ENCODE peak calls at places on chromosome 17, in four cellular contexts. One of them, this sample, is unnamed.

GRCh38 chr17:34542700-34543336 is 36.6 kb upstream of the TMEM132E start:
- DNase-seq in stomach: peak
- DNase-seq in body of pancreas: peak
- DNase-seq in transverse colon: peak
- DNase-seq in this sample: peak

GRCh38 chr17:66507103-66507923 is 204.9 kb downstream of the PRKCA start:
- DNase-seq in stomach: no peak
- DNase-seq in body of pancreas: peak
- DNase-seq in transverse colon: no peak
- DNase-seq in this sample: peak

GRCh38 chr17:14760719-14761425 is 460.0 kb downstream of the HS3ST3B1 start:
- DNase-seq in stomach: no peak
- DNase-seq in body of pancreas: no peak
- DNase-seq in transverse colon: no peak
- DNase-seq in this sample: no peak

GRCh38 chr17:49494937-49495841 is at the start of gene NGFR:
- DNase-seq in stomach: no peak
- DNase-seq in body of pancreas: no peak
- DNase-seq in transverse colon: peak
- DNase-seq in this sample: peak

GRCh38 chr17:72342582-72343527 is 222.0 kb downstream of the SOX9 start:
- DNase-seq in stomach: no peak
- DNase-seq in body of pancreas: no peak
- DNase-seq in transverse colon: no peak
- DNase-seq in this sample: no peak

GRCh38 chr17:57874434-57875108 is 24.7 kb upstream of the MRPS23 start:
- DNase-seq in stomach: no peak
- DNase-seq in body of pancreas: no peak
- DNase-seq in transverse colon: peak
- DNase-seq in this sample: no peak

GRCh38 chr17:60393840-60394529 is 2.1 kb upstream of the USP32 start:
- DNase-seq in stomach: no peak
- DNase-seq in body of pancreas: no peak
- DNase-seq in transverse colon: no peak
- DNase-seq in this sample: no peak

GRCh38 chr17:28225271-28225670 is 93.7 kb upstream of the TMEM97 start:
- DNase-seq in stomach: no peak
- DNase-seq in body of pancreas: no peak
- DNase-seq in transverse colon: no peak
- DNase-seq in this sample: no peak

GRCh38 chr17:81253358-81254131 is 14.4 kb downstream of the NDUFAF8 start:
- DNase-seq in stomach: peak
- DNase-seq in body of pancreas: peak
- DNase-seq in transverse colon: peak
- DNase-seq in this sample: peak

GRCh38 chr17:35742896-35743477 is 10.1 kb downstream of the GAS2L2 start:
- DNase-seq in stomach: no peak
- DNase-seq in body of pancreas: no peak
- DNase-seq in transverse colon: no peak
- DNase-seq in this sample: no peak

GRCh38 chr17:80751070-80751459 is 206.4 kb downstream of the RPTOR start:
- DNase-seq in stomach: no peak
- DNase-seq in body of pancreas: no peak
- DNase-seq in transverse colon: no peak
- DNase-seq in this sample: no peak

GRCh38 chr17:42683407-42684031 is 1.2 kb downstream of the CNTNAP1 start:
- DNase-seq in stomach: peak
- DNase-seq in body of pancreas: no peak
- DNase-seq in transverse colon: peak
- DNase-seq in this sample: no peak

GRCh38 chr17:8836821-8837426 is 30.6 kb downstream of the PIK3R6 start:
- DNase-seq in stomach: no peak
- DNase-seq in body of pancreas: no peak
- DNase-seq in transverse colon: no peak
- DNase-seq in this sample: no peak

GRCh38 chr17:67867591-67867990 is 42.3 kb downstream of the BPTF start:
- DNase-seq in stomach: no peak
- DNase-seq in body of pancreas: no peak
- DNase-seq in transverse colon: no peak
- DNase-seq in this sample: no peak

GRCh38 chr17:68431661-68432071 is 25.6 kb downstream of the WIPI1 start:
- DNase-seq in stomach: no peak
- DNase-seq in body of pancreas: no peak
- DNase-seq in transverse colon: no peak
- DNase-seq in this sample: peak

GRCh38 chr17:53061446-53061845 is 761.3 kb upstream of the KIF2B start:
- DNase-seq in stomach: no peak
- DNase-seq in body of pancreas: no peak
- DNase-seq in transverse colon: no peak
- DNase-seq in this sample: no peak

GRCh38 chr17:57234252-57235092 is 21.9 kb upstream of the MSI2 start:
- DNase-seq in stomach: no peak
- DNase-seq in body of pancreas: no peak
- DNase-seq in transverse colon: no peak
- DNase-seq in this sample: no peak

GRCh38 chr17:17675925-17676534 is 5.2 kb upstream of the RAI1 start:
- DNase-seq in stomach: no peak
- DNase-seq in body of pancreas: no peak
- DNase-seq in transverse colon: no peak
- DNase-seq in this sample: no peak

GRCh38 chr17:67359960-67360817 is 6.2 kb downstream of the PSMD12 start:
- DNase-seq in stomach: no peak
- DNase-seq in body of pancreas: no peak
- DNase-seq in transverse colon: no peak
- DNase-seq in this sample: peak

GRCh38 chr17:70006159-70006558 is 68.9 kb upstream of the KCNJ16 start:
- DNase-seq in stomach: no peak
- DNase-seq in body of pancreas: no peak
- DNase-seq in transverse colon: no peak
- DNase-seq in this sample: no peak

GRCh38 chr17:68036304-68037147 is 991 bp downstream of the KPNA2 start:
- DNase-seq in stomach: no peak
- DNase-seq in body of pancreas: no peak
- DNase-seq in transverse colon: no peak
- DNase-seq in this sample: no peak

GRCh38 chr17:32854177-32854576 is 22.7 kb downstream of the MYO1D start:
- DNase-seq in stomach: no peak
- DNase-seq in body of pancreas: no peak
- DNase-seq in transverse colon: no peak
- DNase-seq in this sample: no peak

GRCh38 chr17:41812176-41813038 is at the start of gene FKBP10:
- DNase-seq in stomach: peak
- DNase-seq in body of pancreas: peak
- DNase-seq in transverse colon: peak
- DNase-seq in this sample: peak

GRCh38 chr17:16419929-16420271 is 4.5 kb downstream of the TRPV2 start:
- DNase-seq in stomach: no peak
- DNase-seq in body of pancreas: no peak
- DNase-seq in transverse colon: no peak
- DNase-seq in this sample: peak

GRCh38 chr17:45145035-45145389 is 3.3 kb upstream of the HEXIM1 start:
- DNase-seq in stomach: no peak
- DNase-seq in body of pancreas: no peak
- DNase-seq in transverse colon: no peak
- DNase-seq in this sample: peak

GRCh38 chr17:45143767-45144198 is 4.5 kb upstream of the HEXIM1 start:
- DNase-seq in stomach: peak
- DNase-seq in body of pancreas: peak
- DNase-seq in transverse colon: peak
- DNase-seq in this sample: peak

GRCh38 chr17:45146166-45146565 is 2.1 kb upstream of the HEXIM1 start:
- DNase-seq in stomach: no peak
- DNase-seq in body of pancreas: no peak
- DNase-seq in transverse colon: no peak
- DNase-seq in this sample: no peak

GRCh38 chr17:45143101-45143670 is 5.1 kb upstream of the HEXIM1 start:
- DNase-seq in stomach: no peak
- DNase-seq in body of pancreas: no peak
- DNase-seq in transverse colon: no peak
- DNase-seq in this sample: no peak

GRCh38 chr17:45144199-45145034 is 3.9 kb upstream of the HEXIM1 start:
- DNase-seq in stomach: peak
- DNase-seq in body of pancreas: no peak
- DNase-seq in transverse colon: peak
- DNase-seq in this sample: peak
- TF ChIP-seq POLR2A in stomach: no peak
- TF ChIP-seq POLR2A in body of pancreas: no peak
- TF ChIP-seq POLR2A in transverse colon: peak
- TF ChIP-seq POLR2A in this sample: no peak

GRCh38 chr17:63697341-63698286 is 2.3 kb downstream of the LIMD2 start:
- DNase-seq in stomach: peak
- DNase-seq in body of pancreas: peak
- DNase-seq in transverse colon: peak
- DNase-seq in this sample: peak
- TF ChIP-seq POLR2A in stomach: no peak
- TF ChIP-seq POLR2A in body of pancreas: no peak
- TF ChIP-seq POLR2A in transverse colon: peak
- TF ChIP-seq POLR2A in this sample: no peak

GRCh38 chr17:76715462-76715830 is 4.7 kb upstream of the MXRA7 start:
- DNase-seq in stomach: no peak
- DNase-seq in body of pancreas: no peak
- DNase-seq in transverse colon: no peak
- DNase-seq in this sample: no peak

GRCh38 chr17:76716834-76717205 is 6.1 kb upstream of the MXRA7 start:
- DNase-seq in stomach: no peak
- DNase-seq in body of pancreas: no peak
- DNase-seq in transverse colon: no peak
- DNase-seq in this sample: no peak

GRCh38 chr17:76714822-76715461 is 4.2 kb upstream of the MXRA7 start:
- DNase-seq in stomach: peak
- DNase-seq in body of pancreas: peak
- DNase-seq in transverse colon: peak
- DNase-seq in this sample: peak

GRCh38 chr17:76714336-76714735 is 3.6 kb upstream of the MXRA7 start:
- DNase-seq in stomach: no peak
- DNase-seq in body of pancreas: no peak
- DNase-seq in transverse colon: no peak
- DNase-seq in this sample: no peak

GRCh38 chr17:76716146-76716833 is 5.5 kb upstream of the MXRA7 start:
- DNase-seq in stomach: peak
- DNase-seq in body of pancreas: no peak
- DNase-seq in transverse colon: no peak
- DNase-seq in this sample: peak
- TF ChIP-seq POLR2A in stomach: no peak
- TF ChIP-seq POLR2A in body of pancreas: no peak
- TF ChIP-seq POLR2A in transverse colon: no peak
- TF ChIP-seq POLR2A in this sample: peak

DNA sequence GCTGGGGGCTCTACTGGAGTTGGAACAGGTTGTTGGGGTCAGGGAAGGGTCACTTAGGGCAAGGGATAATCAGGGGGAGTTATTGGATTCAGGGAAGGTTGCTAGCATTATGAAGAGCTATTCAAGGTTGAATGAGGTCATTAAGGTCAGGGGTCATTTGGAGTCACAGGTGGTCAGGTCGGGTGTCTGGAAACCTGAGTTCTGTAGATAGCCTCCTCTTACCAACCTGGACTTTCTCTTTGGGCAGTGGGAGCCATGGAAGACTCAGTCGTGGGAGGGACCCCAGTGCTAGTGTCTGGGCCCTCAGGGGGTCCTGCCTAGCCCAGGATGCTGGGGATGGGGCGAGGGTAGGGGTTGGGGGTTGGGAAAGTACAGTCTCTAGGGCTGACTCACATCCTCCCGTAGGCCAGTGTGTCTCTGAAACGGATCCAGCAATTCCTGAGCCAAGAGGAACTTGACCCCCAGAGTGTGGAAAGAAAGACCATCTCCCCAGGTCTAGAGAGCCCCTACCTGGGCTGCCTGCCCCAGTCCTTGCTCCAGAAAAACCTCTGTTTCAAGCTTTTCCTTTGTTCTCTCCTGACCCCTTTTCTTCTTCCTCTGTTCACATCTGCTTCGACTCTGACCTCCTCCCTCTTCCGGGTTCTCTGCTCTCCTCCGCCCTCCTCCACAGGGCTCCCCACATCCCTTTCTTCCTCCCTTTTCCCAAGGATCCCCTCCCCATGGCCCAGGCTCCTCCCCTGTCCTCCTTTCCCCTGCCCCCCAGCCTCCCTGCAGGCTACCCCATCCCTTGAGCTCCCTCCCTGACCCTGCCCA is 33.5 kb downstream of the ABCC3 start:
- DNase-seq in stomach: no peak
- DNase-seq in body of pancreas: no peak
- DNase-seq in transverse colon: no peak
- DNase-seq in this sample: no peak
- TF ChIP-seq POLR2A in stomach: no peak
- TF ChIP-seq POLR2A in body of pancreas: no peak
- TF ChIP-seq POLR2A in transverse colon: no peak
- TF ChIP-seq POLR2A in this sample: no peak

GRCh38 chr17:2709173-2709661 is 2.3 kb downstream of the CLUH start:
- DNase-seq in stomach: peak
- DNase-seq in body of pancreas: peak
- DNase-seq in transverse colon: peak
- DNase-seq in this sample: peak
- TF ChIP-seq POLR2A in stomach: no peak
- TF ChIP-seq POLR2A in body of pancreas: peak
- TF ChIP-seq POLR2A in transverse colon: peak
- TF ChIP-seq POLR2A in this sample: no peak

DNA sequence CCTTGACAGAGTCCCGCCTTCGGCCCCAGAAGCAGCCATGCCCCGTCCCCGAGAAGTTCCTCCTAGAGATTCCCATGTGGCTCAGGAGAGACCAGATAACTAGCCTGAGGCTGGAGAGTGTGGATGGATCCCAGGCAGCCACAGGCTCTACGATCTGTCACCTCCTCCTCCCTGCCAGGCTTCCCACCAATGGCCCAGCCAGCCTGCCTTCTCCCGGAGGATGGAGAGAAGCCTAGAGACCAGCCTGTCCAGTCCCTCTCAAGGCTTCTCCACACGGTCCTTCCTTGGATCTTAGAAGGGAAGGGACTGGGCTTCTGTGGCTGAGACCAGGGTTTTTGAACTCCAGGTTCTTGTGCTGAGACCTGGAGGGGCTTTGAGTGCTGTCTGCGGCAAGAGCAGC is 1.6 kb upstream of the SMTNL2 start:
- DNase-seq in stomach: no peak
- DNase-seq in body of pancreas: no peak
- DNase-seq in transverse colon: no peak
- DNase-seq in this sample: no peak
- TF ChIP-seq POLR2A in stomach: no peak
- TF ChIP-seq POLR2A in body of pancreas: no peak
- TF ChIP-seq POLR2A in transverse colon: no peak
- TF ChIP-seq POLR2A in this sample: no peak